ENCODE peak calls at places on chromosomes 7 and 10, in five cellular contexts. One of them, this sample, is unnamed.

GRCh38 chr10:76866841-76867586 is 770.6 kb downstream of the KCNMA1 start:
- DNase-seq in kidney epithelial cell: no peak
- DNase-seq in tibial artery: no peak
- DNase-seq in cardiac fibroblast: no peak
- DNase-seq in psoas muscle: no peak
- DNase-seq in this sample: no peak

GRCh38 chr7:121431996-121432395 is 35.9 kb upstream of the FAM3C start:
- DNase-seq in kidney epithelial cell: no peak
- DNase-seq in tibial artery: no peak
- DNase-seq in cardiac fibroblast: no peak
- DNase-seq in psoas muscle: no peak
- DNase-seq in this sample: no peak

GRCh38 chr10:124748206-124748605 is 4.0 kb upstream of the FAM53B start:
- DNase-seq in kidney epithelial cell: no peak
- DNase-seq in tibial artery: no peak
- DNase-seq in cardiac fibroblast: no peak
- DNase-seq in psoas muscle: no peak
- DNase-seq in this sample: no peak

GRCh38 chr7:51310131-51310583 is 6.5 kb downstream of the COBL start:
- DNase-seq in kidney epithelial cell: no peak
- DNase-seq in tibial artery: no peak
- DNase-seq in cardiac fibroblast: no peak
- DNase-seq in psoas muscle: no peak
- DNase-seq in this sample: no peak

GRCh38 chr7:5773661-5774086 is 7.8 kb downstream of the RNF216 start:
- DNase-seq in kidney epithelial cell: peak
- DNase-seq in tibial artery: no peak
- DNase-seq in cardiac fibroblast: peak
- DNase-seq in psoas muscle: no peak
- DNase-seq in this sample: peak

GRCh38 chr7:114917211-114917839 is 4.6 kb upstream of the MDFIC start:
- DNase-seq in kidney epithelial cell: no peak
- DNase-seq in tibial artery: no peak
- DNase-seq in cardiac fibroblast: no peak
- DNase-seq in psoas muscle: no peak
- DNase-seq in this sample: no peak

GRCh38 chr10:111967116-111967515 is 216.4 kb downstream of the GPAM start:
- DNase-seq in kidney epithelial cell: no peak
- DNase-seq in tibial artery: no peak
- DNase-seq in cardiac fibroblast: no peak
- DNase-seq in psoas muscle: no peak
- DNase-seq in this sample: no peak

GRCh38 chr7:30932562-30932961 is 20.9 kb downstream of the AQP1 start:
- DNase-seq in kidney epithelial cell: no peak
- DNase-seq in tibial artery: peak
- DNase-seq in cardiac fibroblast: no peak
- DNase-seq in psoas muscle: no peak
- DNase-seq in this sample: no peak

GRCh38 chr10:11532329-11532728 is 79.1 kb downstream of the USP6NL start:
- DNase-seq in kidney epithelial cell: no peak
- DNase-seq in tibial artery: no peak
- DNase-seq in cardiac fibroblast: peak
- DNase-seq in psoas muscle: no peak
- DNase-seq in this sample: no peak

GRCh38 chr10:55550241-55550640 is 749.2 kb upstream of the PCDH15 start:
- DNase-seq in kidney epithelial cell: peak
- DNase-seq in tibial artery: no peak
- DNase-seq in cardiac fibroblast: no peak
- DNase-seq in psoas muscle: no peak
- DNase-seq in this sample: no peak

GRCh38 chr7:98418636-98419315 is 17.9 kb upstream of the BAIAP2L1 start:
- DNase-seq in kidney epithelial cell: peak
- DNase-seq in tibial artery: no peak
- DNase-seq in cardiac fibroblast: peak
- DNase-seq in psoas muscle: no peak
- DNase-seq in this sample: no peak

DNA sequence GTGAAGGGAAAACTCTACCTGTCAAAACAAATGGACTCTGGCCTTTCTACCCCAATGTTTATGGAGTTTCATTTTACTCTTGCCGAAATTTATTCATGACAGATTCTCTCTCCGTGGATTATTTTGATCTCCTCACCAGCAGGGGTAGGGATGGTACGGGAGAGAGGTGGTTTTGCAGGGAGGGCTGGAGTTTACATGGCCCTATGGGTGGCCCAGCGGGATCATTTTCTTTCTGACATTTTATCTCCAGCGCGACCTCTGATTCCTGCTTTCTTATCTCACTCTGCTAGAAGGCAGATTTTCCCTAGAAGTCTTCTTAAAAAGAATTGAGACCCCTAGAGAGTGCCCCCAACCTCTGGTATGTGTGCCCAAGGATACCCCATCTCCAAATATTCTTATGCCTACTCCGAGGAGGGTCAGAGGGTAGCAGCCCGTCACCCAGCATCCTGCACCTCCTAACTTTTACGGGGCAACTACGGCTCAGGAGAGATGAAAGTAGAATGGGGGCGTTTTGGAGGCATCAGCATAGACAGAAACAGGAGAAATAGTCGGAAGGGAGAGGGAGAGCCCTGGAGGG is 10.1 kb upstream of the GATA3 start:
- DNase-seq in kidney epithelial cell: no peak
- DNase-seq in tibial artery: no peak
- DNase-seq in cardiac fibroblast: no peak
- DNase-seq in psoas muscle: no peak
- DNase-seq in this sample: no peak
- H3K4me3 ChIP-seq in kidney epithelial cell: no peak
- H3K4me3 ChIP-seq in tibial artery: no peak
- H3K4me3 ChIP-seq in cardiac fibroblast: no peak
- H3K4me3 ChIP-seq in psoas muscle: no peak
- H3K4me3 ChIP-seq in this sample: no peak

GRCh38 chr10:615583-616152 is 73.8 kb downstream of the DIP2C start:
- DNase-seq in kidney epithelial cell: no peak
- DNase-seq in tibial artery: no peak
- DNase-seq in cardiac fibroblast: peak
- DNase-seq in psoas muscle: no peak
- DNase-seq in this sample: no peak
- H3K4me3 ChIP-seq in kidney epithelial cell: no peak
- H3K4me3 ChIP-seq in tibial artery: no peak
- H3K4me3 ChIP-seq in cardiac fibroblast: no peak
- H3K4me3 ChIP-seq in psoas muscle: no peak
- H3K4me3 ChIP-seq in this sample: no peak

GRCh38 chr10:30115391-30116253 is 56.2 kb upstream of the JCAD start:
- DNase-seq in kidney epithelial cell: no peak
- DNase-seq in tibial artery: no peak
- DNase-seq in cardiac fibroblast: no peak
- DNase-seq in psoas muscle: no peak
- DNase-seq in this sample: no peak
- H3K4me3 ChIP-seq in kidney epithelial cell: no peak
- H3K4me3 ChIP-seq in tibial artery: peak
- H3K4me3 ChIP-seq in cardiac fibroblast: no peak
- H3K4me3 ChIP-seq in psoas muscle: no peak
- H3K4me3 ChIP-seq in this sample: no peak

DNA sequence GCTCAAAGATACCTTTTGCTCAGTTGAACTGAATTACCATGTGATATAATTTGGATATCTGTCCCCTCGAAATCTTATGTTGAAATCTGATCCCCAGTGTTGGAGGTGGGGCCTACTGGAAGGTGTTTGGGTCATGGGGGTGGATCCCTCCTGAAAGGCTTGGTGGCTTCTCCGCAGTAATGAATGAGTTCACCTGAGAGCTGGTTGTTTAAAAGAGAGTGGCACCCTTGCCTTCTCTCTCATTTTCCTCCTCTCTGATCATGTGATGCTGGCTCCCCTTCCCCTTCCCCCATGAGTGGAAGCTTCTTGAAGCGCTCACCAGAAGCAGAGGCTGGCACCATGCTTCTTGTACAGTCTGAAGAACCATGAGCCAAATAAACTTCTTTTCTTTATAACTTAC is 60.7 kb downstream of the MYOF start:
- DNase-seq in kidney epithelial cell: no peak
- DNase-seq in tibial artery: no peak
- DNase-seq in cardiac fibroblast: no peak
- DNase-seq in psoas muscle: no peak
- DNase-seq in this sample: no peak
- H3K4me3 ChIP-seq in kidney epithelial cell: no peak
- H3K4me3 ChIP-seq in tibial artery: no peak
- H3K4me3 ChIP-seq in cardiac fibroblast: no peak
- H3K4me3 ChIP-seq in psoas muscle: no peak
- H3K4me3 ChIP-seq in this sample: no peak

GRCh38 chr7:101983147-101983811 is 165.9 kb downstream of the CUX1 start:
- DNase-seq in kidney epithelial cell: no peak
- DNase-seq in tibial artery: no peak
- DNase-seq in cardiac fibroblast: no peak
- DNase-seq in psoas muscle: no peak
- DNase-seq in this sample: no peak
- H3K4me3 ChIP-seq in kidney epithelial cell: no peak
- H3K4me3 ChIP-seq in tibial artery: no peak
- H3K4me3 ChIP-seq in cardiac fibroblast: no peak
- H3K4me3 ChIP-seq in psoas muscle: no peak
- H3K4me3 ChIP-seq in this sample: no peak

GRCh38 chr10:47406870-47407648 is 23.0 kb upstream of the ZNF488 start:
- DNase-seq in kidney epithelial cell: peak
- DNase-seq in tibial artery: no peak
- DNase-seq in cardiac fibroblast: peak
- DNase-seq in psoas muscle: no peak
- DNase-seq in this sample: no peak
- H3K4me3 ChIP-seq in kidney epithelial cell: no peak
- H3K4me3 ChIP-seq in tibial artery: no peak
- H3K4me3 ChIP-seq in cardiac fibroblast: no peak
- H3K4me3 ChIP-seq in psoas muscle: no peak
- H3K4me3 ChIP-seq in this sample: no peak

GRCh38 chr7:27146491-27147210 is 923 bp downstream of the HOXA6 start:
- DNase-seq in kidney epithelial cell: no peak
- DNase-seq in tibial artery: no peak
- DNase-seq in cardiac fibroblast: no peak
- DNase-seq in psoas muscle: peak
- DNase-seq in this sample: no peak
- H3K4me3 ChIP-seq in kidney epithelial cell: peak
- H3K4me3 ChIP-seq in tibial artery: no peak
- H3K4me3 ChIP-seq in cardiac fibroblast: no peak
- H3K4me3 ChIP-seq in psoas muscle: peak
- H3K4me3 ChIP-seq in this sample: no peak

DNA sequence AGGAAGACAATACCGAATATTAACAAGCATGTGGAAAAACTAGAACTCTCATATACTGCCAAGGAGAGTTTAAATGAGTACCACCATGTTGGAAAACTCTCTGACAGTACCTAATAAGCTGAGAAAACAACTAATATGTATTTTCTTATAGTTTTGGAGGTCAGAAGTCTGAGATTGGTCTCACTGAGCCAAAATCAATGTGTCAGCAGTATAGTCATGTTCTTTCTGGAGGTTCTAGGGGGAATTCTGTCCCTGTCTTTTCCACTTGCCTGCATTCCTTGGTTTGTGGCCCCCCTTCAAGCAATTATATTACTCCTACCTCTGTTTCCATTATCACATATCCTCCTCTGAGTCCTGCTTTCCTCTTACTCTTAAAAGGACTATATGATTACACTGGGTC is 144.6 kb downstream of the HBP1 start:
- DNase-seq in kidney epithelial cell: no peak
- DNase-seq in tibial artery: no peak
- DNase-seq in cardiac fibroblast: no peak
- DNase-seq in psoas muscle: no peak
- DNase-seq in this sample: no peak
- H3K4me3 ChIP-seq in kidney epithelial cell: no peak
- H3K4me3 ChIP-seq in tibial artery: no peak
- H3K4me3 ChIP-seq in cardiac fibroblast: no peak
- H3K4me3 ChIP-seq in psoas muscle: no peak
- H3K4me3 ChIP-seq in this sample: no peak